ENCODE peak calls at places on chromosomes 11 and 22, in seven cellular contexts. K is tibial nerve; L is spleen; B is CD4-positive, CD25-positive, alpha-beta regulatory T cell; V is heart left ventricle; I is CD8-positive, alpha-beta memory T cell; J is colonic mucosa. Q is an unnamed sample.

GRCh38 chr11:115632061-115632460 is 127.8 kb upstream of the CADM1 start:
- DNase-seq in K (no peak), L (no peak), B (no peak), V (no peak), I (no peak), J (no peak), Q (no peak)

GRCh38 chr22:39446239-39446721 is 10.5 kb upstream of the MGAT3 start:
- DNase-seq in K (no peak), L (peak; percentile 81), B (no peak), V (no peak), I (no peak), J (peak; percentile 62), Q (no peak)

GRCh38 chr11:69301033-69301490 is 7.1 kb downstream of the MYEOV start:
- DNase-seq in K (no peak), L (no peak), B (no peak), V (no peak), I (no peak), J (no peak), Q (no peak)

GRCh38 chr11:112364962-112365481 is 104.4 kb upstream of the PLET1 start:
- DNase-seq in K (no peak), L (no peak), B (no peak), V (no peak), I (no peak), J (no peak), Q (peak; percentile 4)

GRCh38 chr11:95330332-95330731 is 99.3 kb upstream of the SESN3 start:
- DNase-seq in K (no peak), L (no peak), B (no peak), V (no peak), I (no peak), J (no peak), Q (no peak)

GRCh38 chr11:126963603-126964353 is 36.8 kb downstream of the KIRREL3 start:
- DNase-seq in K (no peak), L (no peak), B (no peak), V (no peak), I (no peak), J (peak; percentile 47), Q (peak; percentile 21)

GRCh38 chr22:27130949-27131745 is 473.8 kb downstream of the MIAT start:
- DNase-seq in K (no peak), L (no peak), B (no peak), V (no peak), I (no peak), J (no peak), Q (no peak)

GRCh38 chr11:102566112-102566511 is 35.6 kb upstream of the MMP7 start:
- DNase-seq in K (no peak), L (no peak), B (no peak), V (no peak), I (no peak), J (no peak), Q (no peak)

GRCh38 chr11:95831198-95831883 is 41.0 kb downstream of the CEP57 start:
- DNase-seq in K (no peak), L (no peak), B (no peak), V (no peak), I (no peak), J (no peak), Q (peak; percentile 35)

GRCh38 chr22:28855355-28856094 is 27.8 kb upstream of the ZNRF3 start:
- DNase-seq in K (peak; percentile 76), L (no peak), B (peak; percentile 13), V (peak; percentile 40), I (peak; percentile 57), J (peak; percentile 76), Q (peak; percentile 38)

GRCh38 chr11:1631066-1631568 is 1.5 kb downstream of the KRTAP5-5 start:
- DNase-seq in K (no peak), L (no peak), B (no peak), V (no peak), I (no peak), J (no peak), Q (no peak)

GRCh38 chr22:40635940-40636379 is 559 bp downstream of the MRTFA start:
- DNase-seq in K (no peak), L (no peak), B (no peak), V (peak; percentile 25), I (peak; percentile 13), J (peak; percentile 50), Q (no peak)

GRCh38 chr22:40240671-40241070 is 62.9 kb downstream of the TNRC6B start:
- DNase-seq in K (no peak), L (no peak), B (peak; percentile 33), V (no peak), I (no peak), J (no peak), Q (no peak)

GRCh38 chr22:45251828-45252227 is 11.1 kb upstream of the KIAA0930 start:
- DNase-seq in K (no peak), L (no peak), B (no peak), V (no peak), I (no peak), J (no peak), Q (no peak)

GRCh38 chr11:117380676-117381075 is 53.0 kb downstream of the CEP164 start:
- DNase-seq in K (no peak), L (peak; percentile 54), B (no peak), V (no peak), I (no peak), J (no peak), Q (no peak)

GRCh38 chr11:125564357-125564756 is 4.9 kb upstream of the EI24 start:
- DNase-seq in K (no peak), L (no peak), B (no peak), V (no peak), I (no peak), J (no peak), Q (no peak)

GRCh38 chr11:2574043-2574552 is 125.7 kb downstream of the KCNQ1OT1 start:
- DNase-seq in K (no peak), L (peak; percentile 46), B (no peak), V (peak; percentile 5), I (no peak), J (no peak), Q (no peak)

GRCh38 chr11:27705873-27706820 is 5.9 kb upstream of the BDNF start:
- DNase-seq in K (no peak), L (no peak), B (no peak), V (no peak), I (no peak), J (no peak), Q (no peak)

GRCh38 chr11:65743928-65744698 is 23.5 kb upstream of the RNASEH2C start:
- DNase-seq in K (no peak), L (no peak), B (no peak), V (no peak), I (no peak), J (peak; percentile 68), Q (no peak)

GRCh38 chr11:133945087-133945974 is 11.4 kb downstream of the IGSF9B start:
- DNase-seq in K (no peak), L (peak; percentile 86), B (peak; percentile 64), V (peak; percentile 79), I (peak; percentile 90), J (no peak), Q (no peak)

GRCh38 chr11:131978351-131978750 is 607.9 kb downstream of the NTM start:
- DNase-seq in K (no peak), L (no peak), B (no peak), V (no peak), I (no peak), J (no peak), Q (no peak)

GRCh38 chr11:22703040-22703439 is 36.6 kb downstream of the GAS2 start:
- DNase-seq in K (no peak), L (no peak), B (no peak), V (no peak), I (no peak), J (peak; percentile 36), Q (peak; percentile 61)

GRCh38 chr11:133898031-133898769 is 52.9 kb upstream of the SPATA19 start:
- DNase-seq in K (no peak), L (no peak), B (no peak), V (peak; percentile 1), I (no peak), J (no peak), Q (no peak)

GRCh38 chr11:122737951-122738693 is 82.6 kb downstream of the UBASH3B start:
- DNase-seq in K (no peak), L (no peak), B (no peak), V (no peak), I (no peak), J (no peak), Q (no peak)

GRCh38 chr11:128251140-128251539 is 336.2 kb downstream of the ETS1 start:
- DNase-seq in K (no peak), L (no peak), B (no peak), V (no peak), I (no peak), J (no peak), Q (no peak)

GRCh38 chr11:35619030-35619753 is 932 bp downstream of the FJX1 start:
- DNase-seq in K (no peak), L (peak; percentile 74), B (no peak), V (no peak), I (peak; percentile 13), J (peak; percentile 18), Q (no peak)
- H3K27ac ChIP-seq in K (no peak overlapping the region), L (peak overlapping the region; percentile 82), B (no peak overlapping the region), V (peak overlapping the region; percentile 80), I (no peak overlapping the region), J (no peak overlapping the region), Q (peak overlapping the region; percentile 95)

GRCh38 chr22:17710023-17710422 is 64.2 kb downstream of the BID start:
- DNase-seq in K (no peak), L (no peak), B (no peak), V (no peak), I (no peak), J (no peak), Q (no peak)
- H3K27ac ChIP-seq in K (no peak overlapping the region), L (no peak overlapping the region), B (no peak overlapping the region), V (no peak overlapping the region), I (no peak overlapping the region), J (no peak overlapping the region), Q (no peak overlapping the region)

DNA sequence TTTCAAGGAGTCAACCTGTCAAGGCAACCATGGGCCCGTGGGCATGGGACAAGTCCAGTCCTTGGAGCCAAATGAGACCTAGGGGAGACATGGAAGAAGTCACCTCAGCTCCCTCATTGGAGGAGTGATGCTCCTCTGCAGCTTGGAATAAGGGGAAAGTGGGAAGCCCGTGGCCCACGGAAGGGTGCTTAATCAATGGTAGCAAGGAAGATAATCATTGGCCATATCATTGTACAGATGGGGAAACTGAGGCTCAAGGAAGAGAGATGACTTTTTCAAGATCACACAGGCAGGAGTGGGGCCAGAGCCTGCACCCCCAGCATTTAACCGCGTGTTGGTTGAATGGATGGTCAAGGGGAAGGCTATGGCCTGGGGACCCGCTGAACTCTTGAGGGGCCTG is 133.0 kb downstream of the OSBP2 start:
- DNase-seq in K (no peak), L (no peak), B (no peak), V (no peak), I (no peak), J (no peak), Q (no peak)
- H3K27ac ChIP-seq in K (no peak overlapping the region), L (no peak overlapping the region), B (no peak overlapping the region), V (no peak overlapping the region), I (no peak overlapping the region), J (no peak overlapping the region), Q (no peak overlapping the region)

DNA sequence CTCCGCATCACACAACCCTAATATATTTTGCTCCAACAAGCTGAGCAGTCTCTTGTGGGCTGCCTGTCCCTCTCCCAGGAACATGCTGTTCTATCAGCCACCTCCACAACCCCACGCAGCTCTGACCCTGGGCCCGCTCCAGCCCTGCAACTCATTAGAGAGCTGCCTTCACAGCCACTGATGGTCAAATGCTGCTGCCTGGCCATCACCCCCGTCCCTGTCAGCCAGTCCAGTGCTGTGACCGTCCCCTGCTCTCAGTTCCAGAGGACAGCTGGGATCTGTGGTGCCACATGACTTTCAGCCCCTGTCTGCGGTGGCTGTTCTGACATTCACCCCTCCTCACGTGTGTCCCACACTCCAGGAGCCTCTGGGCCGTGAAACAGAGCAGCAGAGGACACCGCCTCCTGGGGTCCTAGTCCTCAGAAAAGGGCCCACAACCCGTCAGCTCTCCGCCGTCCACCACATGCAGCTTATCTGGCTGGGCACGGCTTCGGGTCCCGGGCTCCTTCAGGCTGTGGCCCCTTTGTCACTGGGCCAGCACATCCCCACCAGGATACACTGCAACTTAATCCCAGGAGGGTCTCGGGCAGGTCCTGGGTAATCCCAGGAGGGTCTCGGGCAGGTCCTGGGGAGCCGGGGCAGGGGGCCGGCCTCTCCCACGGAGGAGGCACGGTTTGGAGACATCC is 14.9 kb downstream of the CRELD2 start:
- DNase-seq in K (peak; percentile 75), L (peak; percentile 83), B (no peak), V (peak; percentile 60), I (no peak), J (no peak), Q (no peak)
- H3K27ac ChIP-seq in K (peak overlapping the region; percentile 98), L (peak overlapping the region; percentile 95), B (peak overlapping the region; percentile 96), V (peak overlapping the region; percentile 95), I (no peak overlapping the region), J (peak overlapping the region; percentile 86), Q (no peak overlapping the region)